ENCODE peak calls at places on chromosomes 7 and 10, in five cellular contexts. One of them, this sample, is unnamed.

GRCh38 chr10:44716470-44716869 is 194.7 kb upstream of the TMEM72 start:
- DNase-seq in NAMALWA: no peak
- DNase-seq in progenitor cell of endocrine pancreas: no peak
- DNase-seq in astrocyte of the spinal cord: no peak
- DNase-seq in fibroblast of the conjunctiva: no peak
- DNase-seq in this sample: no peak

GRCh38 chr7:158271646-158272045 is 316.0 kb downstream of the PTPRN2 start:
- DNase-seq in NAMALWA: no peak
- DNase-seq in progenitor cell of endocrine pancreas: no peak
- DNase-seq in astrocyte of the spinal cord: no peak
- DNase-seq in fibroblast of the conjunctiva: no peak
- DNase-seq in this sample: peak; percentile 44

GRCh38 chr10:91787258-91787657 is 11.0 kb upstream of the TNKS2 start:
- DNase-seq in NAMALWA: no peak
- DNase-seq in progenitor cell of endocrine pancreas: no peak
- DNase-seq in astrocyte of the spinal cord: no peak
- DNase-seq in fibroblast of the conjunctiva: no peak
- DNase-seq in this sample: no peak

GRCh38 chr7:117808273-117808868 is 64.9 kb downstream of the CTTNBP2 start:
- DNase-seq in NAMALWA: no peak
- DNase-seq in progenitor cell of endocrine pancreas: no peak
- DNase-seq in astrocyte of the spinal cord: peak; percentile 83
- DNase-seq in fibroblast of the conjunctiva: no peak
- DNase-seq in this sample: peak; percentile 87

GRCh38 chr7:83849135-83849534 is 200.2 kb upstream of the SEMA3E start:
- DNase-seq in NAMALWA: no peak
- DNase-seq in progenitor cell of endocrine pancreas: no peak
- DNase-seq in astrocyte of the spinal cord: peak; percentile 47
- DNase-seq in fibroblast of the conjunctiva: peak; percentile 54
- DNase-seq in this sample: no peak

GRCh38 chr7:100744605-100745004 is 11.2 kb downstream of the ZAN start:
- DNase-seq in NAMALWA: no peak
- DNase-seq in progenitor cell of endocrine pancreas: no peak
- DNase-seq in astrocyte of the spinal cord: no peak
- DNase-seq in fibroblast of the conjunctiva: no peak
- DNase-seq in this sample: no peak

GRCh38 chr7:43538404-43538771 is 44.5 kb upstream of the STK17A start:
- DNase-seq in NAMALWA: no peak
- DNase-seq in progenitor cell of endocrine pancreas: no peak
- DNase-seq in astrocyte of the spinal cord: no peak
- DNase-seq in fibroblast of the conjunctiva: no peak
- DNase-seq in this sample: no peak

GRCh38 chr7:1210321-1210978 is 22.2 kb upstream of the UNCX start:
- DNase-seq in NAMALWA: no peak
- DNase-seq in progenitor cell of endocrine pancreas: no peak
- DNase-seq in astrocyte of the spinal cord: no peak
- DNase-seq in fibroblast of the conjunctiva: no peak
- DNase-seq in this sample: no peak

GRCh38 chr10:55668326-55668922 is 692.6 kb downstream of the ZWINT start:
- DNase-seq in NAMALWA: peak; percentile 54
- DNase-seq in progenitor cell of endocrine pancreas: no peak
- DNase-seq in astrocyte of the spinal cord: no peak
- DNase-seq in fibroblast of the conjunctiva: no peak
- DNase-seq in this sample: no peak

GRCh38 chr10:60666221-60666620 is 112.1 kb upstream of the CDK1 start:
- DNase-seq in NAMALWA: no peak
- DNase-seq in progenitor cell of endocrine pancreas: no peak
- DNase-seq in astrocyte of the spinal cord: no peak
- DNase-seq in fibroblast of the conjunctiva: no peak
- DNase-seq in this sample: no peak

GRCh38 chr7:34130558-34131285 is 225.4 kb downstream of the BMPER start:
- DNase-seq in NAMALWA: no peak
- DNase-seq in progenitor cell of endocrine pancreas: no peak
- DNase-seq in astrocyte of the spinal cord: no peak
- DNase-seq in fibroblast of the conjunctiva: no peak
- DNase-seq in this sample: no peak

GRCh38 chr10:13681528-13681927 is 94.8 kb downstream of the PRPF18 start:
- DNase-seq in NAMALWA: no peak
- DNase-seq in progenitor cell of endocrine pancreas: no peak
- DNase-seq in astrocyte of the spinal cord: no peak
- DNase-seq in fibroblast of the conjunctiva: no peak
- DNase-seq in this sample: no peak

GRCh38 chr7:84362360-84362759 is 167.8 kb upstream of the SEMA3A start:
- DNase-seq in NAMALWA: no peak
- DNase-seq in progenitor cell of endocrine pancreas: no peak
- DNase-seq in astrocyte of the spinal cord: no peak
- DNase-seq in fibroblast of the conjunctiva: no peak
- DNase-seq in this sample: no peak

This sample was measured in posterior vena cava.